ENCODE peak calls at places on chromosomes 1 and 21, in five cellular contexts. E, L, H, D and P are unnamed samples.

GRCh38 chr21:46050651-46051378 is 47.1 kb upstream of the COL6A2 start:
- DNase-seq in E (peak), H (no peak), D (no peak), L (no peak), P (peak)

GRCh38 chr21:42513985-42514882 is 582 bp downstream of the SLC37A1 start:
- DNase-seq in H (peak), E (peak), L (no peak), D (no peak), P (peak)

GRCh38 chr1:64537942-64538341 is 68.0 kb downstream of the CACHD1 start:
- DNase-seq in L (no peak), E (no peak), H (no peak), D (no peak), P (no peak)

GRCh38 chr1:70143052-70143659 is 62.2 kb downstream of the LRRC40 start:
- DNase-seq in D (no peak), E (no peak), L (peak), H (no peak), P (no peak)

GRCh38 chr1:75198761-75199160 is 64.6 kb downstream of the LHX8 start:
- DNase-seq in L (no peak), H (no peak), D (no peak), E (no peak), P (no peak)

GRCh38 chr1:25360596-25361581 is 22.8 kb downstream of the TMEM50A start:
- DNase-seq in H (no peak), D (no peak), E (no peak), L (peak), P (no peak)

GRCh38 chr1:11455925-11456580 is 22.9 kb upstream of the DISP3 start:
- DNase-seq in E (no peak), L (no peak), H (no peak), D (no peak), P (no peak)

GRCh38 chr1:9269078-9269501 is 23.6 kb upstream of the SPSB1 start:
- DNase-seq in L (no peak), H (no peak), E (no peak), D (no peak), P (no peak)

GRCh38 chr1:102190429-102190828 is 193.7 kb upstream of the OLFM3 start:
- DNase-seq in D (no peak), L (no peak), E (no peak), H (no peak), P (no peak)

GRCh38 chr1:229070168-229070567 is 200.7 kb upstream of the RAB4A start:
- DNase-seq in E (no peak), L (peak), D (peak), H (no peak), P (peak)

GRCh38 chr1:224623310-224623714 is 7.2 kb downstream of the CNIH3 start:
- DNase-seq in H (no peak), E (no peak), D (no peak), L (peak), P (no peak)

GRCh38 chr1:183733610-183734219 is 71.2 kb upstream of the RGL1 start:
- DNase-seq in L (no peak), D (no peak), H (no peak), E (no peak), P (no peak)

GRCh38 chr1:94648225-94649007 is 106.9 kb upstream of the F3 start:
- DNase-seq in D (no peak), H (no peak), E (no peak), L (peak), P (peak)

GRCh38 chr1:9717193-9718005 is 65.9 kb downstream of the PIK3CD start:
- DNase-seq in E (peak), L (no peak), H (peak), D (no peak), P (peak)

GRCh38 chr1:99669821-99670220 is 23.9 kb downstream of the PALMD start:
- DNase-seq in H (no peak), E (no peak), L (no peak), D (no peak), P (no peak)

GRCh38 chr21:38945536-38946245 is 140.0 kb downstream of the ETS2 start:
- DNase-seq in D (no peak), L (peak), H (no peak), E (peak), P (no peak)

GRCh38 chr1:19483691-19484090 is 1.6 kb downstream of the CAPZB start:
- DNase-seq in L (no peak), E (no peak), D (no peak), H (no peak), P (no peak)

GRCh38 chr1:156706647-156707008 is 1.2 kb upstream of the CRABP2 start:
- DNase-seq in H (no peak), L (no peak), D (no peak), E (peak), P (peak)

GRCh38 chr1:18352640-18353245 is 128.0 kb upstream of the KLHDC7A start:
- DNase-seq in D (no peak), E (no peak), L (no peak), H (no peak), P (no peak)

GRCh38 chr1:164777518-164777917 is 218.5 kb downstream of the PBX1 start:
- DNase-seq in E (no peak), L (no peak), D (no peak), H (no peak), P (no peak)

GRCh38 chr1:108071601-108072000 is 106.6 kb upstream of the VAV3 start:
- DNase-seq in L (no peak), D (no peak), E (no peak), H (no peak), P (no peak)

GRCh38 chr1:98005326-98006010 is 84.6 kb upstream of the DPYD start:
- DNase-seq in D (no peak), E (no peak), H (no peak), L (peak), P (no peak)

GRCh38 chr1:213986925-213987250 is 885 bp upstream of the PROX1 start:
- DNase-seq in H (no peak), D (no peak), L (no peak), E (no peak), P (no peak)

GRCh38 chr21:14086553-14086952 is 124.2 kb downstream of the LIPI start:
- DNase-seq in E (no peak), L (no peak), H (no peak), D (no peak), P (no peak)

DNA sequence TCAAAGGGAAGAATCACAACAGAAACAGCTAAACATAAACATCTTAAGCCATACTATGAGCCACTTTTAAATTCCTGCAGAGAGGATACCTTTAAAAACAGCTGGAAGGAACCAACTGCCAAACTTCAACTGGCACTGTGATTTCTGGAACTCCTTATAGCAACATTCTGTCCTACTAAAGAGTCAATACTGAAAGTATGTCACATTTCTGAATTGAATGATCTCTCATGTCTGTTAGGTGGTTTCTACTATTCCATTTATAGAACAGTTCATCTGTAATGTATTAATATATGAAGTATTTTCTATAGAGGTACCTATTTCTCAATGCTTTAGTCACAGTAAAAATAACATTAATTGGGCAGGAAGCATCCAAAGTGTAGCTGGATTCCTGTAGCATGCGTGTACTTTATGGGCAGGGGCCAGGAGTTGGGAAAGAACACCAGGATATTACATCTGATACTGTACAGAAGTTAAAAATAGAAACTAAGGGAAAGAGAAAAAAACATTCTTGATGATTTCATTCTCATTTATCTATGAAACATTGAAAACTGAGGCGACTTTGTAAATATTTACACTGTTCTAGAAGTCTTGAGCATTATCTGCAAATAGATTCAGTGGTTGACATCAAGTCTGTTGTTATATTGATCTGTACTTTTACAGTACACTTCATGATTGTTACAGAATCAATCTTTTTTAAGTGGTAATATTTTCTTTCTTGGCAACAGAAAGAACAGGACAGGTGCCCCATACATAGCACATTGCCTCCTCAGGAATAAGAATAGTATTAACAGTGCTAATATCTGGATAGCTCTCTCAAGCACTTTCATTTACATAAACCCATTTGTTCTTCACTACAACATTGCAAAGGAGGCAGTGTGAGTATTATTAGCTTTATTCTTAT is 6.1 kb upstream of the ZNF281 start:
- DNase-seq in H (no peak), L (peak), E (no peak), D (no peak), P (peak)
- H3K27ac ChIP-seq in H (no peak), L (peak), E (no peak), D (no peak), P (peak)

GRCh38 chr1:173666646-173667045 is 3.0 kb downstream of the ANKRD45 start:
- DNase-seq in E (no peak), H (no peak), D (no peak), L (peak), P (no peak)

DNA sequence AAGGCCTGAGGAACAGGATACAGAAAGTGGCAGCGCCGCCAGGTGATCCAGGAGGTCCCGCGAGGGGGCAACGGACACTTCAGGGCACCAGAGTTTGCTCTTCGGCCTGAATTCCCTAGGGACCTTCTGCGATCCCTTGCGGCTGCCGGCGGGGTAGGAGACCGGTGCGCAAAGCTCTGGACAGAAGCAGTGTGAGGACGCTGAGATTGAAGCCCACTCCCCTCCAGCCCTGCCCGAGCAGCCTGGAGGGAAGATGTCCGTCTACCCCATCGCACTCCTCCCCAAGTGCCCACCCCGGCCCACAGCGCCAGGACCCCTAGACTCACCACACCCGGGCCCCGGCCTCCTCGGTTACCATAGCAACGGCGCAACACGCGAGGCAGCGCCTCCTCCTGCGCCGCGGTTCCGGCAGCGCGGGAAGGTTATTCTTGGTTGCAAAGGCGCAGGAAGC is at the start of gene ANKRD45:
- DNase-seq in E (peak), L (peak), H (no peak), D (peak), P (no peak)
- H3K27ac ChIP-seq in E (no peak), L (no peak), H (no peak), D (peak), P (no peak)

DNA sequence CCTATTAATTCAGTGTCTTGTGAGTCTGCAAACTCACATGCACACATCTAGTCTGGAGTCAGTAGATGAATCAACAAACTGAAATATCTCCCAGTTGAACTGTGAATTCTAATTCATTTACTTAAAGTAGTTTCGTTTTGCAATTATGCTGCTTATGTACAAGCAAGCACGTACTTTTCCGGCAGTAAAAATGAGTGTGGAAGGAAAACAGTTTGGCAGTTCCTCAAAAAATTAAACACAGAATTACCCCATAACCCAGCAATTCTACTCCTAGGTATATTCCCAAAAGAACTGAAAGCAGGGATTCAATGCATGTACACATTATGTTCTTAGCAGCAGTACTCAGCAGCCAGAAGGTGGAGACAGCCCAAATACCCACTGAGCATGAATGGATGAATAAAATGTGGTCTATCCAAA is 49.3 kb downstream of the GNB1 start:
- DNase-seq in E (no peak), D (no peak), H (no peak), L (no peak), P (no peak)
- H3K27ac ChIP-seq in E (no peak), D (no peak), H (no peak), L (no peak), P (no peak)

DNA sequence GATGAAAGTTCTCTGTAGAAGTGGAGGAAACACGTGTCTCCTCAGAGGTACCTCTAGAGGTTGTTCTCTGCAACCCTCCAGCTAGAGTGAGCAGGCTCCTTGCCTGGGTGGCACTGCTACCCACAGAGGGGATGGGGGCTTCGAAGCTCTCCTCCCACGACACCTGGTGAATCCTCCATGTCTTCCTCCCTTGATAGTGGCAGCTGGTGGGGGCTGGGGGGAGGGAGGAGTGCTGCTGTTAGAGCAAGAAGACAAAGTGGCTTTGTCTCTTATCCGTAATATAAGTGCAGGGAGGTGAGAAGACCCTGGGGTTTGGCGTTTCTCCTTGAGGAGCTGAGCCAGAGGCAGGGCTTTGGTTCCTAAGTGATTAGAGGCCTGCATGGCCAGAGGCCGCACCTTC is 45.2 kb downstream of the ATP2B4 start:
- DNase-seq in E (no peak), L (no peak), H (no peak), D (no peak), P (peak)
- H3K27ac ChIP-seq in E (peak), L (peak), H (no peak), D (peak), P (peak)

GRCh38 chr1:31912087-31912780 is 25.9 kb downstream of the PTP4A2 start:
- DNase-seq in L (no peak), D (no peak), H (no peak), E (no peak), P (no peak)
- H3K27ac ChIP-seq in L (no peak), D (no peak), H (no peak), E (no peak), P (no peak)

GRCh38 chr1:59389847-59390246 is 93.0 kb downstream of the FGGY start:
- DNase-seq in E (no peak), D (no peak), L (no peak), H (no peak), P (no peak)
- H3K27ac ChIP-seq in E (no peak), D (no peak), L (no peak), H (no peak), P (no peak)

DNA sequence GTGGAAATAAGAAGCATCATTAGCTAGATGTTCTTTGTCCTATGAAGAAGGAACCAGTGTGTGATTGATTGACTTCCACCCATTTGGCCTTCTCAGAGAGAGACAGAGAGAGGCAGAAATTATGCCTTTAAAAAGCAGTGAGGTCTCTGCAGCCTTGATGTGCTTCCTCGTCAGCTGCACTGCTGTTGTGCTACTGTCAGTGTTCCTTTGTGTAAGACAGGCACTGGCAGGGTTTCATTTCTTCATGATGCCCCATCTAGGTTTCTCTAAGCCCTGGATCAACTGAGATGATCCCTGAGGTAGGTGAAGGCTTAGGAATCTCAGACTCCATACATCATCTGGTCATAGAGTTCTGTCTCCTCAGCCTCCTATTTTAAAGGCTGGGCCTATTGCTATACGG is 34.9 kb downstream of the GPR3 start:
- DNase-seq in D (no peak), E (no peak), H (no peak), L (no peak), P (no peak)
- H3K27ac ChIP-seq in D (peak), E (peak), H (no peak), L (no peak), P (peak)

DNA sequence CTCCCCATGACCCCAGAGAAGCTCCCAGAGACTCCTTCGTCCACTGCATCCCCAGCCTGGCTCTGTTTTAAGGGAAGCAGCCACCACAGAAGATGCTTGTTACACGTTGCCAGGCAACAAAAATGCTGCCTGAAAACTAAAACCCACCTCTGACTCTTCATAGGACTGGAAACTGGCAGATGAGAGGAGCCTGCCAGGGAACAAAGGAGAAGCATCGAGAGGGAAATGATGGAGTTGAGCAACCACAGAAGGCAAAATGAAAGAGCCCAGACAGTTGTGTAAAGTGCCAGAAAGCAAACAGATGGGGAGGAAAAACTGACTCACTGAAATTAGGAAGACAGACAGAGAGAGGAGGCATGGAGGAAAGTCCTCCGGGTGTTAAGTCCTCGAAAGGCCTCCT is 118.4 kb downstream of the KCNN3 start:
- DNase-seq in H (no peak), L (no peak), D (no peak), E (no peak), P (peak)
- H3K27ac ChIP-seq in H (no peak), L (no peak), D (peak), E (peak), P (no peak)

DNA sequence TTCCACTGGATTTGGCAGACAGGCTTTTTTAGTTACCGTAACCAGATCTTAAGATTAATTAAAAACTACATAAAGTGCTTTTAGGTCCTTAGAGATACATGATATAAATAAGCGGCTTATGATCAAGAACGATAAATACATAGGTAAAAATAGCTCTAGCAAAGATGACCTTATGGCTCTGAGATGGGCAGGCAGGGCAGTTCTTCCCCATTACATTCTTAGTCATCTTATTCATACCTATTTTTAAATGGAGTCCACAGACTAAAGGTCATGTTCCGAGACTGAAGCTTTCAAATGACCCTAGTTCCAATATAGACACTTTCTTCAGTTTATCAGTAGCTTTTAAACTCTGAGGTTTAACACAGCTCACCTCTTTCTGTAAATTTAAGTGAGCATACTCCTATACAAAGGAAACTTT is 4.3 kb downstream of the MCL1 start:
- DNase-seq in D (no peak), L (no peak), H (no peak), E (no peak), P (no peak)
- H3K27ac ChIP-seq in D (no peak), L (peak), H (peak), E (no peak), P (peak)